ENCODE peak calls at places on chromosomes 5 and 9, in five cellular contexts. R is dorsolateral prefrontal cortex, F is Peyer's patch, Y is tibial artery, B is HL-60. X is an unnamed sample.

GRCh38 chr9:84670106-84670800 is 724 bp downstream of the NTRK2 start:
- DNase-seq in Y (peak; percentile 70), B (no peak), F (no peak), R (peak; percentile 79), X (no peak)

GRCh38 chr5:84685121-84685520 is 300.4 kb upstream of the EDIL3 start:
- DNase-seq in Y (no peak), F (no peak), B (no peak), R (no peak), X (no peak)

GRCh38 chr9:123959787-123960186 is 29.9 kb upstream of the DENND1A start:
- DNase-seq in B (no peak), R (no peak), Y (no peak), F (no peak), X (no peak)

GRCh38 chr9:134782921-134783698 is 97.5 kb upstream of the FCN2 start:
- DNase-seq in F (no peak), B (no peak), R (no peak), Y (no peak), X (no peak)

GRCh38 chr9:133715295-133715865 is 22.8 kb downstream of the SARDH start:
- DNase-seq in Y (peak; percentile 63), B (no peak), R (no peak), F (no peak), X (no peak)

GRCh38 chr5:156640751-156641241 is 209.3 kb upstream of the PPP1R2B start:
- DNase-seq in Y (no peak), F (no peak), B (no peak), R (no peak), X (no peak)

GRCh38 chr5:40405985-40406384 is 273.7 kb upstream of the PTGER4 start:
- DNase-seq in Y (no peak), B (no peak), F (no peak), R (no peak), X (no peak)

GRCh38 chr9:95724253-95724991 is 151.1 kb upstream of the ERCC6L2 start:
- DNase-seq in R (no peak), B (no peak), Y (no peak), F (no peak), X (no peak)

GRCh38 chr9:85339337-85339736 is 402.4 kb downstream of the AGTPBP1 start:
- DNase-seq in F (no peak), R (no peak), B (no peak), Y (no peak), X (no peak)

GRCh38 chr5:98334946-98335345 is 438.5 kb upstream of the RGMB start:
- DNase-seq in R (no peak), Y (no peak), F (no peak), B (no peak), X (no peak)

GRCh38 chr9:12783767-12784460 is 9.1 kb downstream of the LURAP1L start:
- DNase-seq in F (no peak), R (no peak), B (no peak), Y (no peak), X (no peak)

GRCh38 chr5:95081500-95082355 is 203.2 kb downstream of the MCTP1 start:
- DNase-seq in Y (no peak), F (no peak), R (peak; percentile 29), B (peak; percentile 62), X (peak; percentile 91)

GRCh38 chr5:173612948-173613347 is 3.5 kb downstream of the BOD1 start:
- DNase-seq in Y (no peak), B (no peak), R (no peak), F (no peak), X (no peak)

GRCh38 chr5:157961176-157961575 is 102.2 kb upstream of the CLINT1 start:
- DNase-seq in F (no peak), R (no peak), B (no peak), Y (no peak), X (no peak)

GRCh38 chr9:83472764-83473163 is 65.4 kb downstream of the FRMD3 start:
- DNase-seq in R (no peak), B (peak; percentile 41), F (no peak), Y (no peak), X (no peak)

GRCh38 chr5:79795764-79796398 is 106.2 kb downstream of the CMYA5 start:
- DNase-seq in F (peak; percentile 57), B (peak; percentile 2), R (peak; percentile 45), Y (no peak), X (no peak)

GRCh38 chr9:115615821-115616665 is 498.1 kb upstream of the TNC start:
- DNase-seq in Y (no peak), F (no peak), R (no peak), B (no peak), X (peak; percentile 97)

GRCh38 chr9:93684806-93685553 is 108.6 kb downstream of the PHF2 start:
- DNase-seq in B (no peak), Y (no peak), R (no peak), F (peak; percentile 27), X (peak; percentile 45)

GRCh38 chr9:99059074-99059894 is 45.6 kb upstream of the TGFBR1 start:
- DNase-seq in Y (no peak), F (no peak), R (no peak), B (peak; percentile 84), X (no peak)

GRCh38 chr9:99055384-99055783 is 49.5 kb upstream of the TGFBR1 start:
- DNase-seq in Y (no peak), F (no peak), R (no peak), B (no peak), X (peak; percentile 38)

GRCh38 chr9:99056186-99056585 is 48.7 kb upstream of the TGFBR1 start:
- DNase-seq in R (no peak), B (no peak), Y (no peak), F (no peak), X (no peak)

GRCh38 chr9:99056876-99057664 is 47.8 kb upstream of the TGFBR1 start:
- DNase-seq in Y (no peak), F (no peak), R (no peak), B (no peak), X (peak; percentile 36)

GRCh38 chr9:99057665-99058625 is 47.0 kb upstream of the TGFBR1 start:
- DNase-seq in R (no peak), B (peak; percentile 62), F (no peak), Y (no peak), X (no peak)
- H3K27ac ChIP-seq in R (peak overlapping the region; percentile 72), B (peak overlapping the region; percentile 88), F (peak overlapping the region; percentile 75), Y (no peak overlapping the region), X (no peak overlapping the region)

DNA sequence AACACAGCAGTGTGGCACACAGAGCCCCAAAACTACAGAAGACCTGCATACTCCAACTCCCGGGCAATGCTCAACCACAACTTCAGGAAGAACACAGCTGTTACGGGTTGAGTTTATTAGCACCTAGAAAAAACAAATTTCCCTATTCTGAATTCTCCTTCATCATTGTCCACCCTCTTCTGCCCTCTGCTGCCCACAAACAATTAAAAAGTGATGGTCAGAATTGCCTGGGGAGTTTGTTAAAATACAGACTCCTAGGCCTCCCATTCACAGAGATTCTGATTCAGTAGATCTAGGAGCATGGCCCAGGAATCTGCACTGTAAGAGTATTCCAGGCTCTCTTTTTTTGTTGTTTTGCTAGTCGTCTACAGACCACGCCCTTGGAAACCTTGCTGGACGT is 310.6 kb downstream of the NDUFS4 start:
- DNase-seq in Y (no peak), B (no peak), R (no peak), F (no peak), X (no peak)
- TF ChIP-seq CTCF in Y (no peak), B (no peak), R (no peak), F (no peak), X (no peak)

DNA sequence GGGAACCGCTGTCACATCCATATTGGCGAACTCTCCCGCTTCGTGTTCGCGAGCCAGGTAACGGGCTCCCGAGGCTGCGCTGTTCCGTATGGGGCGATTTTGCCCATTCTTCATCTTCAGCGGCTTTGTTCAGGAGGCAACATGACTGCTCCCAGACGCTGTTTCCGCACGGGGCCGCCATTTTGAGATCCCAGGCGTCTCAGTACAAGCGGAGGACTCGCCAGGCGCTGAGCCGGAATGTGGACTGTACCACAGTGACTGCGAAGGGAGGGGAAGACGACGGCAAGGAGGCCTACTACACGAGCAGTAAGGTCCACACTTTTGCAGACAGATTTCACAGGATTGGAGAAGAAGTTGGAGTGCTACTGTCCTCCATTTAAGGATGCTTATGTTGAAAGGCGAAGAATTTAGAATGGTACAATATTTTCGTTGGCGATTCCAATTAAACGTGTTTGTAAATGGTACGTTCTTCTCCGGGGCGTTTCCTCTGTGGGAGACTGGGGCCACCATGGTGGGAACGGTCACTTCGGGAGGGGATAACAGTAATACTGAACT is 41.6 kb upstream of the ZNF300 start:
- DNase-seq in Y (peak; percentile 91), R (peak; percentile 91), B (no peak), F (peak; percentile 63), X (no peak)
- H3K27ac ChIP-seq in Y (peak overlapping the region; percentile 76), R (peak overlapping the region; percentile 70), B (no peak overlapping the region), F (peak overlapping the region; percentile 55), X (no peak overlapping the region)

DNA sequence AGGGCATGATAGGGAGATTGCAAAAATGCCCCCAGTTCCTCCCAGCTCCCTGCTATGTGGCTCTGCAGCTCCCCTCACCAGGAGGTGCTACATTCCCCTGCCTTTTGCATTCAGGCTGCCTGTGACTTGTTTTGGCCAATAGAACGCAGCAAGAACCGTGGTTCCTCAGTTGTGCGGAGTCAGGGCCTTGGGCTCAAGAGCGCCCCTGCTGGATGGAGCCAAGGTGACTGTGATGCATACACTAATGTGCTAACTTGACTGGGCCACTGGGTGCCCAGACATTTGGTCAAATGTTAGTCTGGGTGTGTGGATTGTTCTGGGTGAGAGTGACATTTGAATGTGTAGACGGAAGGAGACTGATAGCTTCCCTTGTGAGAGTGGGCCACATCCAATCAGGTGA is 123.3 kb upstream of the MVB12B start:
- DNase-seq in Y (no peak), R (no peak), B (no peak), F (no peak), X (no peak)
- TF ChIP-seq CTCF in Y (no peak), R (no peak), B (peak; percentile 9), F (no peak), X (no peak)

GRCh38 chr9:35537898-35538297 is 48.0 kb downstream of the RUSC2 start:
- DNase-seq in Y (no peak), R (no peak), F (no peak), B (no peak), X (no peak)

GRCh38 chr9:35538361-35539234 is 48.7 kb downstream of the RUSC2 start:
- DNase-seq in F (no peak), Y (peak; percentile 91), R (peak; percentile 80), B (no peak), X (no peak)

GRCh38 chr9:35540315-35540714 is 50.4 kb downstream of the RUSC2 start:
- DNase-seq in R (no peak), Y (no peak), F (no peak), B (no peak), X (no peak)
- H3K27ac ChIP-seq in R (no peak overlapping the region), Y (peak overlapping the region; percentile 73), F (no peak overlapping the region), B (no peak overlapping the region), X (no peak overlapping the region)

GRCh38 chr5:115884704-115885103 is 43.0 kb downstream of the AP3S1 start:
- DNase-seq in B (no peak), R (no peak), F (no peak), Y (no peak), X (no peak)

DNA sequence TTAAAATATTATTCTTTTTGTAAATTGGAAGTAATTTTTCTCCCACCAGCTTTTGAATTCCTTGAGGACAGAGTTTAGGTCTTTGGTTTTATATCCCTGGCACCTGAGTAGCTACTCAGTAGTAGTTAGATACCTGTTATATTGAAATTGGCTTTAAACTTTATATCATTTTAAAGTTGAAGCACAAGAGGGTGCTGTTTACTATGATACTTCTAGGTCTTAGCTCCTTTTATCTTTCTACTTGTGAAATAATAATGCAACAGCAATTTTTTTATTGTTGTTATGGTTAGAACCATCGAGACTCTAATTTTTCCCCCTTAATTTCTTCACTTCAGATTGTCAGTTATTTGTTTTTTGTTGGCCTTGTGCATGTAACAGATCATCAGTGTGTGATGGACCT is 46.3 kb downstream of the AP3S1 start:
- DNase-seq in B (no peak), R (no peak), Y (no peak), F (no peak), X (no peak)
- TF ChIP-seq CTCF in B (no peak), R (peak; percentile 56), Y (no peak), F (peak; percentile 24), X (no peak)

X was measured in RWPE1.